ENCODE peak calls at places on chromosomes 1 and 21, in ten cellular contexts. Y is HFF-Myc, Z is Peyer's patch, K is left ventricle myocardium inferior, L is coronary artery, D is astrocyte, F is endothelial cell, S is WTC11, J is cardiac muscle cell, H is right atrium auricular region. O is an unnamed sample.

GRCh38 chr1:17852383-17852782 is 97.2 kb downstream of the ACTL8 start:
- DNase-seq in L (no peak), J (no peak), S (no peak), D (no peak), Z (no peak), Y (no peak), H (no peak), F (no peak), K (no peak), O (no peak)

GRCh38 chr1:59375321-59376220 is 78.7 kb downstream of the FGGY start:
- DNase-seq in Z (no peak), L (no peak), F (no peak), S (no peak), Y (peak), K (no peak), H (no peak), D (peak), J (no peak), O (no peak)

GRCh38 chr1:209546390-209547080 is 37.0 kb upstream of the CAMK1G start:
- DNase-seq in S (no peak), H (no peak), F (no peak), Z (no peak), J (no peak), Y (no peak), L (peak), D (no peak), K (no peak), O (no peak)

GRCh38 chr1:61424382-61424781 is 300.6 kb downstream of the TM2D1 start:
- DNase-seq in K (no peak), Y (no peak), H (no peak), F (no peak), S (no peak), Z (no peak), L (no peak), J (no peak), D (no peak), O (no peak)

GRCh38 chr1:2528966-2529750 is 905 bp downstream of the HES5 start:
- DNase-seq in K (no peak), D (no peak), L (no peak), Z (no peak), J (peak), F (no peak), Y (no peak), S (peak), H (no peak), O (no peak)

GRCh38 chr1:1200876-1201810 is 5.2 kb downstream of the TNFRSF18 start:
- DNase-seq in D (peak), L (no peak), Z (no peak), H (no peak), J (peak), S (peak), F (peak), K (peak), Y (no peak), O (no peak)

GRCh38 chr1:184629261-184629660 is 125.4 kb downstream of the EDEM3 start:
- DNase-seq in Y (no peak), F (no peak), K (no peak), J (no peak), D (no peak), S (no peak), L (no peak), H (no peak), Z (no peak), O (no peak)

GRCh38 chr1:9135145-9135836 is 6.4 kb upstream of the GPR157 start:
- DNase-seq in K (no peak), Z (no peak), S (no peak), Y (no peak), J (no peak), D (no peak), F (no peak), L (no peak), H (no peak), O (no peak)

GRCh38 chr1:85661767-85662166 is 46.5 kb downstream of the ZNHIT6 start:
- DNase-seq in J (peak), Y (no peak), S (no peak), K (no peak), Z (no peak), L (no peak), F (no peak), D (no peak), H (no peak), O (no peak)

GRCh38 chr1:9784508-9785133 is 39.1 kb downstream of the CLSTN1 start:
- DNase-seq in F (peak), Z (no peak), J (peak), Y (no peak), D (peak), H (no peak), L (no peak), S (peak), K (no peak), O (no peak)

GRCh38 chr1:34858901-34859441 is 578 bp downstream of the SMIM12 start:
- DNase-seq in D (peak), Y (no peak), F (peak), Z (no peak), J (peak), K (no peak), H (no peak), S (no peak), L (no peak), O (no peak)

GRCh38 chr1:180278791-180279432 is 48.8 kb downstream of the LHX4 start:
- DNase-seq in Y (no peak), D (no peak), K (no peak), H (no peak), J (no peak), L (no peak), S (no peak), F (no peak), Z (no peak), O (no peak)

GRCh38 chr1:47995306-47996050 is 1.7 kb downstream of the TRABD2B start:
- DNase-seq in H (no peak), J (no peak), K (no peak), F (no peak), L (no peak), S (no peak), D (no peak), Y (no peak), Z (no peak), O (no peak)

GRCh38 chr1:46333300-46334029 is 7.1 kb upstream of the NSUN4 start:
- DNase-seq in H (no peak), S (peak), J (peak), L (no peak), Y (no peak), D (no peak), K (no peak), F (peak), Z (no peak), O (no peak)

GRCh38 chr1:185448591-185449186 is 131.6 kb upstream of the IVNS1ABP start:
- DNase-seq in F (no peak), Z (no peak), Y (no peak), H (no peak), D (peak), J (no peak), K (no peak), L (no peak), S (no peak), O (no peak)

GRCh38 chr1:229730573-229730972 is 104.5 kb downstream of the URB2 start:
- DNase-seq in Y (no peak), K (no peak), J (no peak), L (no peak), H (no peak), F (no peak), S (no peak), Z (no peak), D (no peak), O (no peak)

GRCh38 chr1:167563579-167564246 is 10.2 kb upstream of the CREG1 start:
- DNase-seq in S (no peak), Z (no peak), J (peak), F (no peak), H (peak), D (no peak), L (no peak), Y (no peak), K (no peak), O (no peak)

GRCh38 chr1:156599811-156600210 is 1.5 kb downstream of the GPATCH4 start:
- DNase-seq in Z (no peak), K (no peak), J (no peak), L (no peak), D (no peak), S (no peak), H (no peak), F (no peak), Y (no peak), O (no peak)
- TF ChIP-seq CTCF in Z (no peak), K (no peak), J (no peak), L (no peak), D (no peak), S (no peak), H (no peak), F (peak), Y (no peak), O (no peak)

DNA sequence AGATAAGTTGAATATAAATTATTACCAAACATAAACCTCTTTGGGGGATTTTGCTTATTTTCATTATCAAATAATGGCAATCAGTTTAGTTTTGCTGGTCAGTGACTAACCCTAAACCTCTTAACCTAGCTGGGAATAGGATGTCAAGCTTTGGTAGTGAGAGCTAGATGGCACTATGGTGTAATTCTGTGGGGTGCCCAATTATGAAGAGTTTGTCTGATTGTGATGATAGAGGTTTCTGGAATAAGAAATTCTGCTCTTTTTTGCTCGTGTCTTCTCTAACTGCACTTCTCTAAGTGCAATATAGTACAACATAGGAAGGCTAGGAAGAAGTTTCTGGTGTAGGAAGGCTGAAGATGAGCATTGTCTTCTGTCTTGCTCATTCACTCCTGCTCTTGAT is 59.8 kb downstream of the XCL1 start:
- DNase-seq in L (no peak), Z (no peak), S (no peak), K (no peak), H (no peak), F (no peak), Y (no peak), J (no peak), D (no peak), O (no peak)
- TF ChIP-seq CTCF in L (no peak), Z (no peak), S (no peak), K (peak), H (peak), F (no peak), Y (no peak), J (no peak), D (no peak), O (peak)

DNA sequence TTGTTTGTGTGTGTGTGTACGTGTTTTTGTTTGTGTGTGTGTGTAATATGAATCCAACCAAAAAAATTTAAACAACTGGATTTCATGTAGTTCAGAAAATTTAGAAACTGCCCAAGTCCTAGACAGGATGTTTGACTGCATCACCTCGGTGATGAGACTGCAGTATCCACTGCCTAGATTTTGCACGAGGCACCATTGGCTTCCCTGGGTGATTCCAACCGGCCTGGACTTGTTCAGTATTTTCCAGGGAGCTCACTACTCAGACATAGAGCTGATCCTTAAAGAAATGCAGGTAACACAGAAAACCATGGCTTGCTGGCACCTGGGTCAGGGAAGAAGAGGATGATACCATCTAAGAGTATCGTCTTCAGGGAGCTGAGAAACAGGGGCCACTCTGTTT is 18.2 kb upstream of the KCNK2 start:
- DNase-seq in S (no peak), D (no peak), J (no peak), Z (no peak), H (no peak), F (no peak), L (no peak), Y (no peak), K (no peak), O (no peak)
- TF ChIP-seq CTCF in S (no peak), D (no peak), J (no peak), Z (no peak), H (no peak), F (no peak), L (no peak), Y (no peak), K (no peak), O (no peak)

DNA sequence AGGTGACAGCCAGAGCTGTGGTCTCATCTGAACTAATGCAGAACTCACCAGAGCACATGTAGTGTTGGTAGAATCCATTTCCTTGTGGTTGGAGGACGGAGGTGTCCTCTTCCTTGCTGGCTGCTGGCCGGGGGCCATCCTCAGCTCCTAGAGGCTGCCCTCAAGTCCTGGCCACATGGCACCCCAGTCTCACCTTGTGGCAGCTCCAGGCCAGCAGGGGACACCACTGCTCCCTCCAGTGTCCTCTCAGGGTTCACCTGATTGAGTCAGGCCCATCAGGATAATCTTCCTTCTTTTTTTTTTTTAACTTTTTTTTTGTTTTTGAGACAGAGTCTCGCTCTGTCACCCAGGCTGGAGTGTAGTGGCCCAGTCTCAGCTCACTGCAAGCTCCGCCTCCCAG is 2.9 kb downstream of the KCNE1 start:
- DNase-seq in Z (no peak), K (no peak), Y (no peak), D (no peak), F (no peak), J (no peak), S (no peak), H (peak), L (no peak), O (no peak)
- TF ChIP-seq CTCF in Z (no peak), K (peak), Y (peak), D (no peak), F (no peak), J (peak), S (no peak), H (peak), L (no peak), O (peak)

GRCh38 chr1:40451238-40451585 is 936 bp downstream of the ZFP69B start:
- DNase-seq in F (no peak), Y (no peak), K (no peak), H (no peak), L (no peak), Z (no peak), J (no peak), S (no peak), D (no peak), O (no peak)

GRCh38 chr1:40454873-40455272 is 4.6 kb downstream of the ZFP69B start:
- DNase-seq in H (no peak), D (no peak), S (no peak), L (no peak), Y (no peak), Z (no peak), J (no peak), K (no peak), F (no peak), O (no peak)

GRCh38 chr1:40450491-40451237 is 388 bp downstream of the ZFP69B start:
- DNase-seq in S (no peak), H (no peak), Z (no peak), Y (peak), L (no peak), J (no peak), K (no peak), F (no peak), D (peak), O (no peak)

GRCh38 chr1:40449684-40450490 is at the start of gene ZFP69B:
- DNase-seq in D (peak), S (peak), Y (peak), Z (peak), F (peak), K (peak), H (peak), L (peak), J (peak), O (peak)
- TF ChIP-seq CTCF in D (no peak), S (no peak), Y (no peak), Z (no peak), F (no peak), K (no peak), H (peak), L (no peak), J (peak), O (no peak)

GRCh38 chr1:91244737-91245136 is 159.9 kb downstream of the HFM1 start:
- DNase-seq in Y (no peak), K (no peak), D (no peak), J (no peak), L (no peak), H (no peak), S (no peak), F (no peak), Z (no peak), O (no peak)
- TF ChIP-seq CTCF in Y (no peak), K (peak), D (no peak), J (no peak), L (no peak), H (no peak), S (no peak), F (peak), Z (no peak), O (no peak)